ENCODE peak calls at places on chromosomes 4 and X, in ten cellular contexts. F, C, Z, V, A, X, Q, Y, N and M are unnamed samples.

GRCh38 chr4:85787133-85787532 is 312.2 kb downstream of the ARHGAP24 start:
- DNase-seq in F (no peak), C (peak), Z (peak), V (no peak), A (peak), X (no peak), Q (peak), Y (no peak), N (no peak), M (no peak)

GRCh38 chr4:122992111-122992510 is 69.7 kb upstream of the NUDT6 start:
- DNase-seq in F (no peak), C (no peak), Z (peak), V (no peak), A (no peak), X (no peak), Q (peak), Y (no peak), N (no peak), M (no peak)

GRCh38 chr4:15779789-15780188 is 1.7 kb downstream of the CD38 start:
- DNase-seq in F (no peak), C (no peak), Z (no peak), V (no peak), A (peak), X (no peak), Q (no peak), Y (no peak), N (no peak), M (no peak)

GRCh38 chrX:47502591-47503222 is 19.7 kb upstream of the ZNF41 start:
- DNase-seq in F (no peak), C (peak), Z (peak), V (no peak), A (peak), X (no peak), Q (no peak), Y (no peak), N (no peak), M (no peak)

GRCh38 chrX:74449322-74449936 is 28.1 kb downstream of the SLC16A2 start:
- DNase-seq in F (no peak), C (no peak), Z (no peak), V (no peak), A (no peak), X (no peak), Q (no peak), Y (no peak), N (no peak), M (no peak)

GRCh38 chr4:124710253-124710849 is 2.2 kb downstream of the ANKRD50 start:
- DNase-seq in F (no peak), C (no peak), Z (no peak), V (no peak), A (peak), X (no peak), Q (no peak), Y (no peak), N (no peak), M (no peak)

GRCh38 chr4:105613326-105613725 is 60.9 kb downstream of the ARHGEF38 start:
- DNase-seq in F (no peak), C (no peak), Z (no peak), V (no peak), A (no peak), X (no peak), Q (no peak), Y (no peak), N (no peak), M (no peak)

GRCh38 chrX:151752847-151753246 is 18.3 kb downstream of the CNGA2 start:
- DNase-seq in F (no peak), C (no peak), Z (no peak), V (no peak), A (no peak), X (no peak), Q (no peak), Y (no peak), N (no peak), M (no peak)

GRCh38 chr4:133741766-133742165 is 459.8 kb downstream of the PABPC4L start:
- DNase-seq in F (no peak), C (no peak), Z (no peak), V (no peak), A (no peak), X (no peak), Q (no peak), Y (no peak), N (no peak), M (no peak)

GRCh38 chr4:37717575-37717974 is 31.4 kb upstream of the RELL1 start:
- DNase-seq in F (no peak), C (peak), Z (peak), V (no peak), A (peak), X (no peak), Q (peak), Y (no peak), N (no peak), M (no peak)

GRCh38 chr4:72715299-72715698 is 146.3 kb upstream of the ADAMTS3 start:
- DNase-seq in F (no peak), C (no peak), Z (no peak), V (no peak), A (no peak), X (no peak), Q (no peak), Y (no peak), N (no peak), M (no peak)

GRCh38 chr4:123244233-123244632 is 152.4 kb upstream of the SPRY1 start:
- DNase-seq in F (no peak), C (no peak), Z (peak), V (no peak), A (peak), X (no peak), Q (no peak), Y (peak), N (no peak), M (no peak)

GRCh38 chr4:84799318-84799717 is 167.2 kb downstream of the WDFY3 start:
- DNase-seq in F (no peak), C (no peak), Z (no peak), V (no peak), A (no peak), X (no peak), Q (no peak), Y (no peak), N (no peak), M (no peak)

GRCh38 chrX:81577028-81577427 is 375.1 kb downstream of the SH3BGRL start:
- DNase-seq in F (no peak), C (no peak), Z (no peak), V (no peak), A (no peak), X (no peak), Q (no peak), Y (no peak), N (no peak), M (no peak)

GRCh38 chr4:5249727-5250126 is 198.4 kb downstream of the STK32B start:
- DNase-seq in F (no peak), C (no peak), Z (no peak), V (no peak), A (no peak), X (no peak), Q (no peak), Y (no peak), N (no peak), M (no peak)

GRCh38 chr4:4614925-4615678 is 73.3 kb upstream of the STX18 start:
- DNase-seq in F (no peak), C (no peak), Z (peak), V (no peak), A (peak), X (no peak), Q (no peak), Y (no peak), N (no peak), M (no peak)

GRCh38 chrX:71636438-71637252 is 18.3 kb upstream of the CXCR3 start:
- DNase-seq in F (no peak), C (no peak), Z (no peak), V (no peak), A (no peak), X (no peak), Q (no peak), Y (no peak), N (no peak), M (no peak)

GRCh38 chr4:6908397-6909112 is 1.1 kb upstream of the TBC1D14 start:
- DNase-seq in F (no peak), C (no peak), Z (peak), V (no peak), A (peak), X (no peak), Q (no peak), Y (no peak), N (no peak), M (no peak)

GRCh38 chr4:6720202-6720699 is 4.3 kb downstream of the BLOC1S4 start:
- DNase-seq in F (peak), C (no peak), Z (peak), V (peak), A (peak), X (peak), Q (peak), Y (peak), N (peak), M (peak)

GRCh38 chrX:149039057-149039456 is 466.0 kb downstream of the IDS start:
- DNase-seq in F (no peak), C (no peak), Z (no peak), V (no peak), A (no peak), X (no peak), Q (no peak), Y (no peak), N (no peak), M (no peak)

GRCh38 chr4:7861440-7861881 is 78.2 kb downstream of the AFAP1 start:
- DNase-seq in F (no peak), C (peak), Z (peak), V (no peak), A (peak), X (no peak), Q (peak), Y (no peak), N (no peak), M (no peak)

GRCh38 chr4:101201421-101201820 is 145.9 kb downstream of the PPP3CA start:
- DNase-seq in F (no peak), C (no peak), Z (peak), V (no peak), A (peak), X (no peak), Q (no peak), Y (no peak), N (no peak), M (no peak)

GRCh38 chr4:154608555-154609252 is 3.8 kb downstream of the FGG start:
- DNase-seq in F (no peak), C (no peak), Z (no peak), V (no peak), A (no peak), X (no peak), Q (no peak), Y (no peak), N (no peak), M (no peak)

GRCh38 chr4:79882806-79883205 is 190.2 kb downstream of the ANTXR2 start:
- DNase-seq in F (no peak), C (no peak), Z (peak), V (no peak), A (no peak), X (no peak), Q (no peak), Y (no peak), N (no peak), M (no peak)

GRCh38 chr4:73936969-73937368 is 44.9 kb downstream of the PF4 start:
- DNase-seq in F (no peak), C (no peak), Z (no peak), V (no peak), A (no peak), X (no peak), Q (no peak), Y (no peak), N (no peak), M (no peak)

GRCh38 chrX:57156397-57157049 is 19.3 kb upstream of the SPIN2A start:
- DNase-seq in F (no peak), C (no peak), Z (peak), V (no peak), A (peak), X (no peak), Q (no peak), Y (no peak), N (no peak), M (no peak)

GRCh38 chrX:39335447-39336235 is 534.4 kb downstream of the MID1IP1 start:
- DNase-seq in F (no peak), C (no peak), Z (no peak), V (no peak), A (no peak), X (no peak), Q (peak), Y (no peak), N (no peak), M (no peak)